ENCODE peak calls at places on chromosome 20, in five cellular contexts. B is SK-N-SH, Z is MM.1S, K is PC-3, P is HCT116. L is an unnamed sample.

GRCh38 chr20:62066983-62067433 is 1.3 kb upstream of the TAF4 start:
- DNase-seq in K (no peak), B (no peak), Z (no peak), P (no peak), L (peak; percentile 70)

GRCh38 chr20:4026093-4026601 is 10.8 kb upstream of the RNF24 start:
- DNase-seq in Z (no peak), P (no peak), K (peak; percentile 75), B (peak; percentile 54), L (no peak)

GRCh38 chr20:49700411-49701185 is 13.1 kb downstream of the B4GALT5 start:
- DNase-seq in K (peak; percentile 85), Z (no peak), B (no peak), P (peak; percentile 71), L (no peak)

GRCh38 chr20:51513545-51513944 is 29.0 kb downstream of the NFATC2 start:
- DNase-seq in B (no peak), P (no peak), Z (no peak), K (no peak), L (no peak)

GRCh38 chr20:17840423-17840822 is 128.2 kb downstream of the SNX5 start:
- DNase-seq in B (no peak), K (no peak), Z (no peak), P (no peak), L (no peak)

GRCh38 chr20:31718952-31719643 is 3.6 kb downstream of the BCL2L1 start:
- DNase-seq in B (no peak), Z (peak; percentile 49), K (peak; percentile 87), P (no peak), L (no peak)

GRCh38 chr20:14446446-14446845 is 109.0 kb upstream of the FLRT3 start:
- DNase-seq in K (no peak), B (no peak), P (no peak), Z (no peak), L (no peak)

GRCh38 chr20:46063652-46064054 is 26.1 kb downstream of the NCOA5 start:
- DNase-seq in P (no peak), Z (no peak), K (no peak), B (no peak), L (no peak)

GRCh38 chr20:7798176-7798575 is 142.1 kb downstream of the HAO1 start:
- DNase-seq in P (no peak), K (no peak), B (no peak), Z (no peak), L (no peak)

GRCh38 chr20:41892031-41892430 is 273.9 kb upstream of the CHD6 start:
- DNase-seq in P (no peak), B (no peak), K (no peak), Z (no peak), L (no peak)

GRCh38 chr20:15889924-15890256 is 683.4 kb downstream of the KIF16B start:
- DNase-seq in P (no peak), K (no peak), Z (no peak), B (no peak), L (no peak)

GRCh38 chr20:50332491-50332980 is 141.9 kb downstream of the CEBPB start:
- DNase-seq in K (no peak), Z (no peak), B (no peak), P (no peak), L (no peak)

GRCh38 chr20:61727761-61728160 is 337.9 kb downstream of the TAF4 start:
- DNase-seq in B (no peak), P (no peak), Z (no peak), K (no peak), L (no peak)

DNA sequence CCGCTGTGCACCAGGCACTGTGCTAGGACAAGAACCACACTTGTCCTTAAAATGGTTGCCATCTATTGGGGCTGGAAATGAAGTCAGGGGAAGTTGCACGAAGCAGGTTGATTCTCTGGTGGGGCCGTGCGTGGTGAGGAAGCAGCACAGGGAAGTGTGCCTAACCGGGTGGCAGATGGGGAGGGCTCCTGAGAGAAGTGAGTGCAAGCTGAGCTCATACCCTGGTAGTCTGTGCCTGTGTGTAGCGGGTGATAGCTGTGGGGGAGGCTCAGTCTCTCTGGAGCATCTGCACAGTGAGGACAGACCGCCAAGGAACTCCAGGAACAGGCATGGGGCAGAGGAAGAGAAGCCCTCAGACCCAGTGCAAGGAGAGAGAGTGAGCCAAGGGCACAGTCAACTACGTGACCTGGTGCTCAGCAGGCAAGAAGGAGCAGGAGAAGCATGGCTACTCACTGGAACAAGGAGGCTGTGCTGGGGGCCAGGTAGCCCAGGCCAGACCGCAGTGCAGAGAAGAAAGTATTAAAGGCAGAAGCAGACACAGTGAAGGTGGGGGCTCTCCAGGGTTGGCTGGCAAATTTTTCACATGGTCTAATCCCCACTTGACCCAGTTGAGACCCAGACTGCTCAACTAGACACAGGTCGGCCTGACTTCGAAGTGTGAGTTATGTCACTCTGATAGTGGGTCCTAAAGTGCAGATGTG is 155.0 kb downstream of the CDH26 start:
- DNase-seq in B (no peak), Z (no peak), K (no peak), P (no peak), L (no peak)
- TF ChIP-seq EZH2phosphoT487 in B (no peak), Z (no peak), K (no peak), P (no peak), L (no peak)

DNA sequence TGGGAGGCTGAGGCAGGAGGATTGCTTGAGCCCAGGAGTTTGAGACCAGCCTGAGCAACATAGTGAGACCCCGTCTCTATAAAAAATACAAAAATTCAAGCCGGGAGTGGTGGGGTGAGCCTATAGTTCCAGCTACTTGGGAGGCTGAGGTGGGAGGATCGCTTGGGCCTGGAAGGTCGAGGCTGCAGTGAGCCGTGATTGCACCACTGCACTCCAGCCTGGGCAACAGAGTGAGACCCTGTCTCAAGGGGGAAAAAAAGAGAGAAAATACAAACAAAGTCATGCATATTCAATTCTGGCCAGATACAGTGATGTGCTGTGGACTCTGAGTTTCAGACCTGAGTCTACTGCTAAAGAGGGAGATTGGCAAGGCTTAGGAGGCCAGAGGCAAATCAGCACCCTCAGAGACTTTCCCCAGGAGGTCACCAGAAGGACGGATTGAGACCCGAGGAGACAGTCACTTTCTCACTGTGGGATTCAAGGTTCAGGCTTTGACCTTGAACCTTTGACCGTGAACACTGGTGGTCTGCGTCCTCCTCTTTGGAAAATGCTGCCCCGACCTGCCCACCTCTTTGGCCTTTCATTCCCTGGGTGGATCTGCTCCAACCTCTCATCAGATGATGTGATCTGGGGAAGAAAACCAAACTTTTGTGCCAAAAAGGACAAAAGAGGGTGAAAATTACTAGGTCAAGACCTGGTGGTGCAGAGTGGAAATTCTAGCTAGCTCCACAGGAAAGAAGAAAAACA is 31.2 kb downstream of the TGM2 start:
- DNase-seq in K (no peak), Z (no peak), P (no peak), B (no peak), L (no peak)
- H2AFZ ChIP-seq in K (no peak overlapping the region), Z (no peak overlapping the region), P (no peak overlapping the region), B (no peak overlapping the region), L (no peak overlapping the region)

GRCh38 chr20:20593447-20594170 is 118.8 kb downstream of the RALGAPA2 start:
- DNase-seq in P (peak; percentile 18), Z (peak; percentile 62), B (peak; percentile 49), K (peak; percentile 62), L (peak; percentile 37)
- TF ChIP-seq EZH2phosphoT487 in P (no peak), Z (no peak), B (no peak), K (no peak), L (no peak)

GRCh38 chr20:22523499-22524392 is 60.6 kb downstream of the FOXA2 start:
- DNase-seq in B (no peak), P (no peak), K (peak; percentile 82), Z (no peak), L (no peak)

GRCh38 chr20:22525821-22526220 is 58.6 kb downstream of the FOXA2 start:
- DNase-seq in P (no peak), K (no peak), Z (no peak), B (no peak), L (no peak)

GRCh38 chr20:22525069-22525820 is 59.1 kb downstream of the FOXA2 start:
- DNase-seq in B (no peak), K (no peak), Z (no peak), P (no peak), L (no peak)

GRCh38 chr20:22524393-22525015 is 59.9 kb downstream of the FOXA2 start:
- DNase-seq in B (no peak), Z (no peak), K (no peak), P (no peak), L (no peak)

GRCh38 chr20:22526512-22527012 is 57.8 kb downstream of the FOXA2 start:
- DNase-seq in K (no peak), Z (no peak), B (no peak), P (no peak), L (no peak)
- H2AFZ ChIP-seq in K (no peak overlapping the region), Z (no peak overlapping the region), B (no peak overlapping the region), P (no peak overlapping the region), L (no peak overlapping the region)

DNA sequence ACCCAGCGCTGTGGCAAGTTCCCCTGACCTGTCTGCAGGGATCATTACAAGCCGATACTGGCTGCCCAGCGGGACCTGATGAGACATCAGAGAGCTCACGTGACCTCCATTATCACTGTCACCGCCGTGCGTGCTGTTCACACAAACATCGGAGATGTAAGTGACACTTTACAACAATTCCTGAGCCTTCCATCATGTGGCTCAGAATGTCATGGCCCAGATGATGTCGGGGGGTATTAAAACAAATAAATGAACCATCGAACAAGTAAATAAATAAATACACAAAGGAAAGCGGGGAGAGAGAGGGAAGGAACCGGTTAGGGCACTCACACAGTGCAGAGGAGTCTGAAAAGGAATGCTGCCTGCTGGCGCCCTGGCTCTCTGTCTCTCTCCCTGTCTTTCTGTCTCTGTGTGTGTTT is 195.1 kb downstream of the BMP7 start:
- DNase-seq in B (no peak), P (no peak), Z (no peak), K (peak; percentile 56), L (no peak)
- TF ChIP-seq EZH2phosphoT487 in B (no peak), P (no peak), Z (no peak), K (no peak), L (no peak)

GRCh38 chr20:54681869-54682268 is 206.5 kb downstream of the DOK5 start:
- DNase-seq in K (no peak), P (no peak), Z (no peak), B (no peak), L (no peak)

GRCh38 chr20:54680439-54680838 is 205.0 kb downstream of the DOK5 start:
- DNase-seq in K (no peak), B (no peak), P (no peak), Z (no peak), L (no peak)

DNA sequence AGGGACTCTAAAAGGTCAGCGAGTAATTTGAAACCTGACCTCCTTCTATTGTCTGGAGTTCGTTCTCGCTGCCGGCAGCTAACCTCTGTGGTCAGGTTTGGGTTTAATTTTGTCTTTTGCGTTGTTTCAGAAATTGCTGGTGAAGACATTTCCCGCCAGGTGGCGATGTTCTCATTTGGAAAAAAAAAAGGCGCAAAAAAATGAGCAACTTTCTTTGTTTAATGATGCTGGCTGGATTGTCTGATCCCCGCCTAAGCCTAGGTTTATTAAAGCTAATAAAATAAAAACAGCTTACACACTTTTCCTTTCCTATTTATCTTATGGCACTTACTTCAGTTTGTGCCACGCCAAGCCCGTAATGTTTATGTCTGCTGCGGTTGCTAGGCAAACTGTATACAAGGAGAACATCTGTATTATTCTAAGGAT is 205.5 kb downstream of the DOK5 start:
- DNase-seq in P (peak; percentile 15), K (peak; percentile 75), B (peak; percentile 37), Z (peak; percentile 85), L (peak; percentile 42)
- H2AFZ ChIP-seq in P (no peak overlapping the region), K (no peak overlapping the region), B (no peak overlapping the region), Z (peak overlapping the region; percentile 22), L (no peak overlapping the region)